ENCODE peak calls at places on chromosomes 16 and 17, in seven cellular contexts. H, S, B, V, Z, L and W are unnamed samples.

GRCh38 chr16:50282010-50282538 is 15.7 kb downstream of the ADCY7 start:
- DNase-seq in H (peak; percentile 84), S (peak; percentile 77), B (peak; percentile 87), V (peak; percentile 92), Z (peak; percentile 87), L (no peak), W (peak; percentile 27)

GRCh38 chr16:23953476-23953875 is 117.7 kb downstream of the PRKCB start:
- DNase-seq in H (no peak), S (no peak), B (no peak), V (no peak), Z (no peak), L (no peak), W (no peak)

GRCh38 chr16:71723537-71724319 is 773 bp downstream of the PHLPP2 start:
- DNase-seq in H (peak; percentile 88), S (peak; percentile 76), B (peak; percentile 89), V (peak; percentile 80), Z (peak; percentile 86), L (peak; percentile 91), W (peak; percentile 93)

GRCh38 chr17:19978206-19978802 is 676 bp upstream of the AKAP10 start:
- DNase-seq in H (peak; percentile 40), S (no peak), B (no peak), V (peak; percentile 79), Z (no peak), L (no peak), W (no peak)

GRCh38 chr16:17397499-17397891 is 73.3 kb downstream of the XYLT1 start:
- DNase-seq in H (peak; percentile 68), S (no peak), B (no peak), V (no peak), Z (no peak), L (peak; percentile 69), W (no peak)

GRCh38 chr16:7303014-7303676 is 29.5 kb upstream of the RBFOX1 start:
- DNase-seq in H (no peak), S (peak; percentile 20), B (no peak), V (no peak), Z (no peak), L (peak; percentile 54), W (no peak)

GRCh38 chr17:5416886-5417285 is 2.6 kb downstream of the NUP88 start:
- DNase-seq in H (no peak), S (no peak), B (no peak), V (no peak), Z (no peak), L (no peak), W (no peak)

GRCh38 chr17:70344356-70345060 is 175.2 kb downstream of the KCNJ2 start:
- DNase-seq in H (no peak), S (no peak), B (no peak), V (no peak), Z (no peak), L (no peak), W (no peak)

GRCh38 chr17:51803161-51803560 is 355.4 kb downstream of the CA10 start:
- DNase-seq in H (no peak), S (no peak), B (no peak), V (no peak), Z (no peak), L (no peak), W (no peak)

GRCh38 chr16:87936375-87937230 is at the start of gene CA5A:
- DNase-seq in H (no peak), S (no peak), B (no peak), V (no peak), Z (no peak), L (no peak), W (no peak)

GRCh38 chr17:14228903-14229302 is 7.8 kb downstream of the CDRT15 start:
- DNase-seq in H (no peak), S (no peak), B (no peak), V (no peak), Z (no peak), L (no peak), W (no peak)

GRCh38 chr17:43702636-43703035 is 40.9 kb upstream of the MEOX1 start:
- DNase-seq in H (no peak), S (no peak), B (no peak), V (no peak), Z (no peak), L (no peak), W (no peak)

GRCh38 chr17:75457047-75457654 is 716 bp downstream of the TMEM94 start:
- DNase-seq in H (peak; percentile 42), S (no peak), B (no peak), V (peak; percentile 52), Z (no peak), L (peak; percentile 56), W (peak; percentile 18)

GRCh38 chr16:28589069-28589468 is 7.8 kb downstream of the SULT1A2 start:
- DNase-seq in H (no peak), S (no peak), B (no peak), V (no peak), Z (no peak), L (no peak), W (no peak)

GRCh38 chr17:64498308-64499203 is 1.7 kb upstream of the POLG2 start:
- DNase-seq in H (no peak), S (no peak), B (no peak), V (no peak), Z (no peak), L (peak; percentile 9), W (peak; percentile 34)

GRCh38 chr16:10297341-10298006 is 88.4 kb upstream of the ATF7IP2 start:
- DNase-seq in H (no peak), S (no peak), B (no peak), V (peak; percentile 49), Z (peak; percentile 83), L (no peak), W (no peak)

GRCh38 chr16:74633686-74634085 is 26.8 kb upstream of the GLG1 start:
- DNase-seq in H (no peak), S (no peak), B (no peak), V (no peak), Z (no peak), L (no peak), W (no peak)

GRCh38 chr16:56836410-56836834 is 28.6 kb upstream of the SLC12A3 start:
- DNase-seq in H (no peak), S (no peak), B (no peak), V (no peak), Z (no peak), L (no peak), W (no peak)

GRCh38 chr16:65975049-65975708 is 391.3 kb upstream of the CDH5 start:
- DNase-seq in H (no peak), S (no peak), B (no peak), V (no peak), Z (no peak), L (no peak), W (no peak)

GRCh38 chr16:15054357-15055140 is 1.3 kb downstream of the NTAN1 start:
- DNase-seq in H (no peak), S (no peak), B (no peak), V (no peak), Z (no peak), L (no peak), W (no peak)

GRCh38 chr16:11743308-11744074 is 834 bp upstream of the TXNDC11 start:
- DNase-seq in H (peak; percentile 52), S (no peak), B (peak; percentile 78), V (peak; percentile 78), Z (peak; percentile 36), L (no peak), W (no peak)

GRCh38 chr17:3104322-3104721 is at the start of gene OR1D2:
- DNase-seq in H (no peak), S (no peak), B (no peak), V (no peak), Z (no peak), L (no peak), W (no peak)

GRCh38 chr17:62717589-62718342 is 90.3 kb downstream of the MRC2 start:
- DNase-seq in H (no peak), S (no peak), B (no peak), V (no peak), Z (no peak), L (no peak), W (no peak)

GRCh38 chr16:54946909-54947308 is 16.2 kb downstream of the IRX5 start:
- DNase-seq in H (no peak), S (no peak), B (no peak), V (no peak), Z (no peak), L (no peak), W (no peak)

GRCh38 chr17:56499799-56500388 is 93.6 kb upstream of the NOG start:
- DNase-seq in H (no peak), S (no peak), B (no peak), V (no peak), Z (no peak), L (peak; percentile 56), W (peak; percentile 32)

GRCh38 chr16:90022209-90023077 is 3.2 kb upstream of the DBNDD1 start:
- DNase-seq in H (peak; percentile 63), S (peak; percentile 92), B (peak; percentile 92), V (peak; percentile 96), Z (peak; percentile 88), L (no peak), W (peak; percentile 69)
- H3K27me3 ChIP-seq in H (no peaks in the 10 kb centered on the region), S (peaks cover 21% of the 10 kb centered on the region), B (no peaks in the 10 kb centered on the region), V (peaks cover 10% of the 10 kb centered on the region), Z (no peaks in the 10 kb centered on the region), L (peaks cover 18% of the 10 kb centered on the region), W (no peaks in the 10 kb centered on the region)

GRCh38 chr17:40579471-40579870 is 14.2 kb upstream of the CCR7 start:
- DNase-seq in H (no peak), S (no peak), B (no peak), V (no peak), Z (no peak), L (no peak), W (no peak)
- H3K4me3 ChIP-seq in H (no peak overlapping the region), S (no peak overlapping the region), B (no peak overlapping the region), V (no peak overlapping the region), Z (no peak overlapping the region), L (no peak overlapping the region), W (no peak overlapping the region)

DNA sequence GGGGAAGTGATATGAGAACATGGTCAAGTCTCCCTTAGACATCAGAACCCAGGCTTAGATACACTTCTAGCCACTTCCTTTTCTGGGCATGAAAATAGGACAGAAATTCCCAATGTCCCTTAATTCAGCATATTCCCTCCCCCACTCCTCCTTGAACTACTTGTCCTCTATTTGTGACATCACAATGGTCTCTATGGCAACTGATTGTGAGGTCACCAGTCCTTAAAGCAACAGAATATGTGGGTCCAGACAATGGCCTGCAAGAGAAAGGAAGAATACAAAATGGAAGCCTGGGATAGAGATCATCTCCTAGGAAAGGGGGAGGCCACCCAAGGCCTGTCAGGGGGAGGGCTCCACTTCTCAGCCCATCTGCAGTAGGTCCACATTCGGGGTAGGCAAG is 6.7 kb upstream of the SEZ6 start:
- DNase-seq in H (no peak), S (no peak), B (no peak), V (no peak), Z (no peak), L (no peak), W (no peak)
- H3K27me3 ChIP-seq in H (peaks cover 3% of the 10 kb centered on the region), S (peaks cover 59% of the 10 kb centered on the region), B (no peaks in the 10 kb centered on the region), V (peaks cover 28% of the 10 kb centered on the region), Z (no peaks in the 10 kb centered on the region), L (peaks cover 1% of the 10 kb centered on the region), W (no peaks in the 10 kb centered on the region)

GRCh38 chr17:17724307-17724921 is 43.2 kb downstream of the RAI1 start:
- DNase-seq in H (no peak), S (no peak), B (no peak), V (no peak), Z (peak; percentile 74), L (peak; percentile 87), W (no peak)

GRCh38 chr17:17726721-17727060 is 45.4 kb downstream of the RAI1 start:
- DNase-seq in H (no peak), S (no peak), B (no peak), V (no peak), Z (no peak), L (no peak), W (peak; percentile 66)

GRCh38 chr17:17725853-17726720 is 44.8 kb downstream of the RAI1 start:
- DNase-seq in H (no peak), S (no peak), B (no peak), V (no peak), Z (no peak), L (no peak), W (peak; percentile 47)

GRCh38 chr17:17723354-17724261 is 42.4 kb downstream of the RAI1 start:
- DNase-seq in H (peak; percentile 52), S (no peak), B (no peak), V (no peak), Z (peak; percentile 61), L (peak; percentile 83), W (no peak)

GRCh38 chr17:17724991-17725852 is 44.0 kb downstream of the RAI1 start:
- DNase-seq in H (no peak), S (no peak), B (no peak), V (no peak), Z (no peak), L (peak; percentile 57), W (no peak)
- H3K4me3 ChIP-seq in H (no peak overlapping the region), S (peak overlapping the region; percentile 66), B (peak overlapping the region; percentile 56), V (peak overlapping the region; percentile 60), Z (peak overlapping the region; percentile 66), L (peak overlapping the region; percentile 90), W (no peak overlapping the region)